ENCODE peak calls at places on chromosomes 7 and 10, in seven cellular contexts. W is breast epithelium, A is IMR-90, M is GM12892, S is lower leg skin, V is prostate gland, U is A549. O is an unnamed sample.

GRCh38 chr10:27659786-27660185 is 85.8 kb downstream of the MKX start:
- DNase-seq in W (no peak), A (no peak), M (no peak), S (no peak), V (no peak), U (no peak), O (no peak)

GRCh38 chr10:79144341-79145173 is 75.8 kb downstream of the ZMIZ1 start:
- DNase-seq in W (peak; percentile 80), A (no peak), M (no peak), S (no peak), V (no peak), U (no peak), O (no peak)

GRCh38 chr10:108031505-108031904 is 867.0 kb upstream of the SORCS1 start:
- DNase-seq in W (no peak), A (no peak), M (no peak), S (no peak), V (no peak), U (no peak), O (no peak)

GRCh38 chr10:11822031-11822756 is 962 bp upstream of the PROSER2 start:
- DNase-seq in W (no peak), A (no peak), M (no peak), S (no peak), V (no peak), U (no peak), O (no peak)

GRCh38 chr10:78981257-78981969 is 87.4 kb upstream of the ZMIZ1 start:
- DNase-seq in W (no peak), A (no peak), M (no peak), S (no peak), V (no peak), U (no peak), O (no peak)

GRCh38 chr7:130386876-130387275 is 6.6 kb downstream of the CPA1 start:
- DNase-seq in W (no peak), A (no peak), M (no peak), S (peak; percentile 52), V (no peak), U (no peak), O (no peak)

GRCh38 chr7:23211542-23211941 is 29.7 kb downstream of the NUP42 start:
- DNase-seq in W (no peak), A (no peak), M (no peak), S (no peak), V (no peak), U (no peak), O (no peak)

GRCh38 chr10:71424496-71425194 is 27.9 kb downstream of the CDH23 start:
- DNase-seq in W (no peak), A (no peak), M (no peak), S (peak; percentile 46), V (no peak), U (no peak), O (no peak)

GRCh38 chr10:106440767-106441166 is 723.7 kb downstream of the SORCS1 start:
- DNase-seq in W (no peak), A (no peak), M (no peak), S (no peak), V (no peak), U (no peak), O (no peak)

GRCh38 chr7:123500878-123501489 is 33.4 kb downstream of the IQUB start:
- DNase-seq in W (no peak), A (no peak), M (no peak), S (no peak), V (no peak), U (no peak), O (no peak)

GRCh38 chr10:121613456-121613855 is 15.2 kb upstream of the FGFR2 start:
- DNase-seq in W (no peak), A (no peak), M (no peak), S (no peak), V (no peak), U (no peak), O (no peak)

GRCh38 chr10:33193057-33193866 is 141.2 kb downstream of the NRP1 start:
- DNase-seq in W (peak; percentile 47), A (peak; percentile 87), M (peak; percentile 22), S (peak; percentile 94), V (peak; percentile 83), U (peak; percentile 75), O (peak; percentile 60)

GRCh38 chr7:103689262-103689661 is 243.3 kb upstream of the SLC26A5 start:
- DNase-seq in W (no peak), A (peak; percentile 46), M (no peak), S (no peak), V (no peak), U (no peak), O (no peak)

GRCh38 chr10:14023612-14024348 is 306.9 kb downstream of the FRMD4A start:
- DNase-seq in W (no peak), A (no peak), M (no peak), S (no peak), V (no peak), U (no peak), O (no peak)

GRCh38 chr10:119762805-119763798 is 37.3 kb downstream of the INPP5F start:
- DNase-seq in W (no peak), A (peak; percentile 70), M (no peak), S (no peak), V (no peak), U (no peak), O (no peak)

GRCh38 chr10:6052247-6053221 is 9.6 kb downstream of the IL2RA start:
- DNase-seq in W (peak; percentile 38), A (no peak), M (no peak), S (peak; percentile 80), V (no peak), U (no peak), O (no peak)

GRCh38 chr7:159030490-159031134 is 114.1 kb downstream of the VIPR2 start:
- DNase-seq in W (peak; percentile 40), A (no peak), M (no peak), S (peak; percentile 88), V (no peak), U (peak; percentile 83), O (peak; percentile 24)
- TF ChIP-seq POLR2A in W (no peak), A (no peak), M (no peak), S (no peak), V (no peak), U (no peak), O (no peak)

GRCh38 chr7:66082083-66082482 is 6.5 kb downstream of the ASL start:
- DNase-seq in W (no peak), A (no peak), M (no peak), S (no peak), V (no peak), U (no peak), O (no peak)

GRCh38 chr7:66075590-66076458 is at the start of gene ASL:
- DNase-seq in W (peak; percentile 92), A (peak; percentile 86), M (peak; percentile 100), S (peak; percentile 98), V (peak; percentile 94), U (peak; percentile 99), O (peak; percentile 95)

GRCh38 chr7:66078067-66078466 is 2.4 kb downstream of the ASL start:
- DNase-seq in W (no peak), A (no peak), M (no peak), S (no peak), V (no peak), U (no peak), O (no peak)

DNA sequence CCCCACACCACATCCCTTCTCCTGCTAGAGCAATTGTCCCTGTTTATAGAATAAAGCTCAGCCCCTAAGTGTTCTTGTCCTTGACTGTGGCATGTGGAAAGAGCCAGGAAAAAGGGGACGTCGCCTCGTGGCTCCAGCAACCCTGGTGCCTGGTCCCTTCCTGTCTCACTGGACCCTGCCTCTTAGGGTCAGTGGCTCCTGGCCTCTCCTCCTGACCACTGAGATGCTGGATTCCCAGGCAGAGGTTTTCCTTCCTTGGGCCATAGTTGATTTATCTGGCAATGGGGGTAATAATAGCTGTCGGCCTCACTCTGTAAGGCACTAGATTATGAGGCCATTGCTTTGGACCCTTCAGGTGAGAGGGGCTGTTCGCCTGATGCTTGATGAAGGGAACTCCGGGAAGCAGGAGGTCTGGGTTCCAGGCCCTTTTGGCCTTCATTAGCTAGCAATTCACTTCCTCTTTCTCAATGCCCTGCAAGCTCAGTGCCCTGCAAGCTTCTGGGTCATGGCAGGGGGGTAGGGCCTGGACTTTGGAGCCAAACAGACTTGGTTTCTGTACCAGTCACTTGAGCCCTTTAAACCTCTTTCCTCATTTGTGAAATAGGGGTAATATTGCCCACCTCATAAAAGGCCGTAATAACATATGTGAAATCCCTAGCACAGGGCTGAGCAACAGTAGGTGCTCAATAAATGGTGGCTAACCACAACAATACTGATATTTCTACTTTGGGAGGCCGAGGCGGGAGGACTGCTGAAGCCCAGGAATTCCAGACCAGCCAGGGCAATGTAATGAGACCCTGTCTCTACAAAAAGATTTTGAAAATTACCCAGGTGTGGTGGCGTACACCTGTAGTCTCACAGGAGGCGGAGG is 1.1 kb downstream of the ASL start:
- DNase-seq in W (no peak), A (no peak), M (no peak), S (no peak), V (no peak), U (no peak), O (peak; percentile 25)
- TF ChIP-seq POLR2A in W (no peak), A (no peak), M (no peak), S (no peak), V (no peak), U (no peak), O (no peak)

GRCh38 chr7:110607050-110607862 is 483.7 kb upstream of the LRRN3 start:
- DNase-seq in W (no peak), A (no peak), M (no peak), S (no peak), V (no peak), U (no peak), O (no peak)
- TF ChIP-seq POLR2A in W (no peak), A (no peak), M (no peak), S (no peak), V (no peak), U (no peak), O (no peak)

GRCh38 chr10:128210215-128211063 is 84.2 kb upstream of the MKI67 start:
- DNase-seq in W (peak; percentile 35), A (no peak), M (peak; percentile 61), S (peak; percentile 92), V (peak; percentile 41), U (peak; percentile 87), O (peak; percentile 40)
- TF ChIP-seq POLR2A in W (no peak), A (no peak), M (no peak), S (no peak), V (no peak), U (peak; percentile 35), O (no peak)

DNA sequence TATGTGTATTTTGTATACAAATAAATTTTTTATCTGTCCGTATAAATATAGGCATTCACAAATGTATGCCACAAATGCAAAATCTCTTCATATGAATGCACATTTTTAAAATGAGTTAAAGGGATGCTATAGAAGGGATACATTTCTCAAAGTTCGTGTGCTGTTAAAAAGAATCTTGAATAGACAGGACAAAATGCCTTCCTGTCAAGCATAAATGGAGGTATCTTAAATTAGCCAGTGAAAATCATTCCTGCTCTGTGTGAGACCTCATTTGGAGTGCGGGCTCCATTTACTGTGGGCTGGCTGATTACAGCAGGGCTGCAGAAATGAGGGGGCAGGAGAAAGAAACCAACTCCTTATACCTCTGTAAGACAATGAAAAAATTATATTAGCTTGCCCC is 137.5 kb upstream of the PFKP start:
- DNase-seq in W (no peak), A (no peak), M (no peak), S (no peak), V (no peak), U (no peak), O (no peak)
- TF ChIP-seq POLR2A in W (no peak), A (no peak), M (no peak), S (no peak), V (no peak), U (no peak), O (no peak)